ENCODE peak calls at places on chromosomes 3 and 15, in seven cellular contexts. P is adrenal gland; W is heart right ventricle; N is neuronal stem cell; F is SK-N-SH; S is CD8-positive, alpha-beta T cell; U is PC-3. Y is an unnamed sample. For H3K4me1 and H3K27me3, the result is how much of the 10 kb centered on the place peaks cover.

GRCh38 chr15:70264014-70264492 is 166.3 kb upstream of the TLE3 start:
- DNase-seq in P (no peak), W (no peak), N (no peak), F (peak), S (no peak), U (no peak), Y (no peak)

GRCh38 chr15:68208136-68208535 is 3.0 kb upstream of the CALML4 start:
- DNase-seq in P (peak), W (no peak), N (no peak), F (no peak), S (no peak), U (no peak), Y (no peak)

GRCh38 chr15:51759557-51760070 is 8.2 kb downstream of the TMOD2 start:
- DNase-seq in P (peak), W (peak), N (no peak), F (no peak), S (no peak), U (no peak), Y (peak)

GRCh38 chr3:71726106-71726505 is 904 bp upstream of the EIF4E3 start:
- DNase-seq in P (no peak), W (no peak), N (no peak), F (no peak), S (peak), U (no peak), Y (no peak)

GRCh38 chr15:97350813-97351212 is 609.7 kb upstream of the ARRDC4 start:
- DNase-seq in P (no peak), W (no peak), N (no peak), F (no peak), S (no peak), U (no peak), Y (no peak)

GRCh38 chr3:148601766-148602685 is 95.7 kb upstream of the AGTR1 start:
- DNase-seq in P (no peak), W (no peak), N (no peak), F (no peak), S (no peak), U (no peak), Y (no peak)

GRCh38 chr15:100602822-100603393 is 519 bp downstream of the ASB7 start:
- DNase-seq in P (peak), W (no peak), N (no peak), F (peak), S (peak), U (peak), Y (no peak)

GRCh38 chr15:98518823-98519561 is 129.3 kb upstream of the IGF1R start:
- DNase-seq in P (peak), W (no peak), N (peak), F (peak), S (peak), U (peak), Y (peak)

GRCh38 chr3:123781138-123781537 is 103.0 kb downstream of the MYLK start:
- DNase-seq in P (no peak), W (no peak), N (no peak), F (no peak), S (no peak), U (no peak), Y (no peak)

GRCh38 chr3:197394464-197395321 is 96.3 kb upstream of the DLG1 start:
- DNase-seq in P (no peak), W (peak), N (no peak), F (peak), S (peak), U (peak), Y (peak)

GRCh38 chr3:101011086-101011485 is 17.9 kb upstream of the ABI3BP start:
- DNase-seq in P (no peak), W (no peak), N (no peak), F (no peak), S (no peak), U (no peak), Y (no peak)

GRCh38 chr3:10189557-10190374 is 25.0 kb downstream of the IRAK2 start:
- DNase-seq in P (peak), W (peak), N (no peak), F (peak), S (no peak), U (peak), Y (peak)

GRCh38 chr3:171873561-171873960 is 30.4 kb downstream of the TMEM212 start:
- DNase-seq in P (no peak), W (no peak), N (no peak), F (no peak), S (no peak), U (peak), Y (no peak)

GRCh38 chr15:70632079-70632850 is 131.1 kb downstream of the UACA start:
- DNase-seq in P (no peak), W (no peak), N (no peak), F (no peak), S (no peak), U (peak), Y (no peak)

GRCh38 chr3:71580636-71581215 is 2.8 kb downstream of the FOXP1 start:
- DNase-seq in P (no peak), W (no peak), N (no peak), F (no peak), S (no peak), U (no peak), Y (no peak)

GRCh38 chr3:87674397-87675161 is 384.2 kb downstream of the CGGBP1 start:
- DNase-seq in P (no peak), W (no peak), N (no peak), F (no peak), S (no peak), U (no peak), Y (no peak)

GRCh38 chr15:48472756-48473155 is 141.5 kb downstream of the DUT start:
- DNase-seq in P (no peak), W (no peak), N (no peak), F (no peak), S (no peak), U (peak), Y (no peak)

DNA sequence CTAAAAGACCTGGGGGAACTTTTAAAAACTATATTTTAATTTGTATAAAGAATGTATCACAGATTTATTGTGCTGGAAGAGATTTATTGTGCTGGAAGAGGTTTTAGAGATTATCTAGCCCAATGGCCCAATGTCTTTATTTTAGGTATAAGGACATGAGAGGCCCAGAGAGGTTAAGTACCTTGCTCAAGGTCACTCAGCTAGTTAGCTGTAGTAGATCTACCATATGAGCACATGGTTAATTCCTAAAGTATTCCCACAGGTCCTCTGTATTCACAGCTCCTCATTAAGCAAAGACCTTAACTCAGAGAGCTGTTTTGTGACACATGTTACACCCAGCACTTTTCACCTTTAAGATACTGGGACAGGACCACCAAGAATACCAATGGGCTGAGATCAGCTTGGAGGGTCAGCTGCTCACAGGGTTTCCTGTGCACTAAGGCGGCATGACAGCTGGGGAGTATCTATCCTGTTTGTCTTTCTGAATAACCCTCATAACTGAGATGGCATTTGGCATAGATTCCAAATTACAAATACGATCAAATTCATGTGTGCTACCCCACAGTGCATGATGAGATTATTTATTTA is 143.1 kb upstream of the TBL1XR1 start:
- DNase-seq in P (no peak), W (no peak), N (no peak), F (no peak), S (no peak), U (peak), Y (no peak)
- H3K4me1 ChIP-seq in P (under half), W (under half), N (under half), F (under half), S (under half), U (under half), Y (under half)

GRCh38 chr3:107431048-107431297 is 53.7 kb downstream of the CCDC54 start:
- DNase-seq in P (peak), W (no peak), N (no peak), F (no peak), S (peak), U (no peak), Y (no peak)

GRCh38 chr3:107430214-107431047 is 53.2 kb downstream of the CCDC54 start:
- DNase-seq in P (no peak), W (no peak), N (peak), F (peak), S (no peak), U (no peak), Y (no peak)

GRCh38 chr3:107431298-107432012 is 54.2 kb downstream of the CCDC54 start:
- DNase-seq in P (peak), W (peak), N (peak), F (peak), S (peak), U (peak), Y (peak)

GRCh38 chr3:107428051-107428858 is 51.0 kb downstream of the CCDC54 start:
- DNase-seq in P (no peak), W (no peak), N (no peak), F (no peak), S (no peak), U (no peak), Y (no peak)

GRCh38 chr3:107429330-107430181 is 52.3 kb downstream of the CCDC54 start:
- DNase-seq in P (peak), W (peak), N (peak), F (peak), S (peak), U (peak), Y (peak)
- H3K4me3 ChIP-seq in P (no peak), W (peak), N (peak), F (no peak), S (peak), U (peak), Y (peak)

GRCh38 chr15:47186071-47186470 is 531.2 kb upstream of the SEMA6D start:
- DNase-seq in P (no peak), W (no peak), N (no peak), F (no peak), S (no peak), U (no peak), Y (no peak)
- H3K27me3 ChIP-seq in P (under half), W (half or more), N (under half), F (under half), S (under half), U (under half), Y (under half)

GRCh38 chr3:8500966-8501365 is 657 bp upstream of the LMCD1 start:
- DNase-seq in P (no peak), W (no peak), N (no peak), F (no peak), S (no peak), U (no peak), Y (no peak)
- H3K4me1 ChIP-seq in P (under half), W (under half), N (under half), F (under half), S (under half), U (half or more), Y (under half)

GRCh38 chr15:21267231-21267630 is 173.1 kb downstream of the POTEB3 start:
- DNase-seq in P (no peak), W (no peak), N (no peak), F (no peak), S (no peak), U (peak), Y (no peak)

GRCh38 chr15:21261396-21261964 is 178.8 kb downstream of the POTEB3 start:
- DNase-seq in P (no peak), W (peak), N (no peak), F (no peak), S (no peak), U (peak), Y (peak)

GRCh38 chr15:21260966-21261395 is 179.3 kb downstream of the POTEB3 start:
- DNase-seq in P (no peak), W (peak), N (no peak), F (no peak), S (no peak), U (peak), Y (peak)

GRCh38 chr15:21262851-21263400 is 177.4 kb downstream of the POTEB3 start:
- DNase-seq in P (no peak), W (no peak), N (no peak), F (peak), S (no peak), U (peak), Y (no peak)

GRCh38 chr15:21261965-21262850 is 178.1 kb downstream of the POTEB3 start:
- DNase-seq in P (no peak), W (peak), N (no peak), F (peak), S (no peak), U (peak), Y (peak)
- H3K4me3 ChIP-seq in P (no peak), W (no peak), N (no peak), F (no peak), S (no peak), U (no peak), Y (no peak)

DNA sequence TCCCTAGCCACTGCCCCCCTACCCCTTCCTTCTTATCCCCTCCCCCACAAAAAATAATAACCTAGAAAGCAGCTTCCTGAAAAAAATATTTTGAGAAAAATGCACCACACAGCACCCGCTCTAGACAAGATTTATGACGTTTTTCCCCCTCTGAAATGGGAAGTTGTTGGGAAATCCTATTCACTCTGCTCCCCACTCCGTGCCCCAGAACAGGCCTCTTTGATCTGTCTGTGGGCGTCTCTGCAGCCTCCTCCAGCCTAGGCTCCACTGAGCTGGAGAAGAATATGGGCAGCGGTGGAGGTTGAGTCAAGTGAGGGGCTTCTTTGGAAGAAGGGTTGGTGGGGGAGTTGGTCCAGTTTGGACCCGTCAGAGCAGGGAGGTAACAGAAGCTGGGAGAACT is 28.5 kb upstream of the POLG start:
- DNase-seq in P (no peak), W (no peak), N (no peak), F (no peak), S (no peak), U (no peak), Y (no peak)
- H3K27me3 ChIP-seq in P (half or more), W (half or more), N (half or more), F (under half), S (half or more), U (under half), Y (under half)

DNA sequence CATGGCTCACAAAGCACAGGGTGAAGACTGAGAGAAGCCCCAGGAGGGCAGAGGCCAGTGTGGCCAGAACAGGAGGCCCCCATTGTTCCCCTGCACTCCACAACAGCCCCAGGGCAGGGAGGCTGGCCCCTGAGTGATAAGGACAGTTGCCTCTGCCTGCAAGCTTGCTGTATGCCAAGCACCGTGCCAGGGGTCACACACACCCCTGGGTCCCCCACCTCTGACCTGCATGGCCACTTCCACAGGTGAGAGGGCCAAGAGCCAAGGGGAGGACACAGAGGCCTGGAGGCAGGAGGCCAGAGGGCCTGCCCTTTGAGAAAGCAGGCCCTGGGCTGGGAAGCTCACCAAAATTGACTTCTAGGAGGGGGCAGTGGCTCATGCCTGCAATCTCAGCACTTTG is 23.7 kb downstream of the ATRIP start:
- DNase-seq in P (no peak), W (no peak), N (no peak), F (peak), S (no peak), U (no peak), Y (no peak)
- H3K4me1 ChIP-seq in P (under half), W (under half), N (under half), F (under half), S (half or more), U (under half), Y (under half)

Y was measured in aorta.